ENCODE peak calls at places on chromosomes 7 and 10, in seven cellular contexts. M is right lobe of liver, D is heart left ventricle, G is tibial nerve, U is vagina, E is body of pancreas, T is uterus. A is an unnamed sample.

GRCh38 chr7:45919947-45920542 is 1.0 kb downstream of the IGFBP3 start:
- DNase-seq in M (no peak), D (no peak), G (no peak), U (no peak), E (no peak), T (no peak), A (no peak)

GRCh38 chr10:71269301-71270288 is 49.5 kb upstream of the SLC29A3 start:
- DNase-seq in M (no peak), D (peak), G (no peak), U (no peak), E (no peak), T (peak), A (no peak)

GRCh38 chr7:70696139-70696782 is 435.7 kb upstream of the GALNT17 start:
- DNase-seq in M (no peak), D (no peak), G (no peak), U (no peak), E (no peak), T (no peak), A (no peak)

GRCh38 chr10:92384741-92385140 is 93.8 kb downstream of the MARCHF5 start:
- DNase-seq in M (no peak), D (no peak), G (no peak), U (no peak), E (no peak), T (no peak), A (peak)

GRCh38 chr7:4479367-4480039 is 202.6 kb upstream of the FOXK1 start:
- DNase-seq in M (no peak), D (no peak), G (no peak), U (no peak), E (peak), T (no peak), A (no peak)

GRCh38 chr10:43126759-43127424 is 11.4 kb upstream of the CSGALNACT2 start:
- DNase-seq in M (no peak), D (no peak), G (no peak), U (peak), E (no peak), T (no peak), A (peak)

GRCh38 chr10:10792681-10793080 is 225.0 kb upstream of the CELF2 start:
- DNase-seq in M (no peak), D (no peak), G (no peak), U (no peak), E (no peak), T (no peak), A (no peak)

GRCh38 chr10:30821994-30822692 is 192.6 kb upstream of the LYZL2 start:
- DNase-seq in M (no peak), D (no peak), G (no peak), U (no peak), E (no peak), T (no peak), A (peak)

GRCh38 chr7:46776790-46777189 is 805.1 kb downstream of the TNS3 start:
- DNase-seq in M (no peak), D (no peak), G (no peak), U (no peak), E (no peak), T (no peak), A (no peak)

GRCh38 chr10:44293842-44294241 is 91.1 kb downstream of the CXCL12 start:
- DNase-seq in M (no peak), D (peak), G (peak), U (peak), E (peak), T (peak), A (no peak)

GRCh38 chr7:148987751-148988512 is 40.4 kb downstream of the PDIA4 start:
- DNase-seq in M (peak), D (no peak), G (no peak), U (no peak), E (peak), T (no peak), A (no peak)

GRCh38 chr10:77374189-77374656 is 263.4 kb downstream of the KCNMA1 start:
- DNase-seq in M (no peak), D (no peak), G (no peak), U (no peak), E (no peak), T (no peak), A (no peak)

GRCh38 chr10:77756319-77757232 is 119.0 kb upstream of the KCNMA1 start:
- DNase-seq in M (no peak), D (no peak), G (no peak), U (no peak), E (peak), T (no peak), A (no peak)

GRCh38 chr7:127769696-127770400 is 117.9 kb downstream of the SND1 start:
- DNase-seq in M (no peak), D (no peak), G (no peak), U (no peak), E (no peak), T (no peak), A (no peak)

GRCh38 chr7:128268233-128268632 is 27.2 kb downstream of the LEP start:
- DNase-seq in M (no peak), D (no peak), G (no peak), U (no peak), E (no peak), T (no peak), A (no peak)

GRCh38 chr10:13613519-13613918 is 26.8 kb downstream of the PRPF18 start:
- DNase-seq in M (no peak), D (peak), G (peak), U (no peak), E (no peak), T (no peak), A (no peak)

GRCh38 chr10:103661951-103662405 is 168.5 kb downstream of the NEURL1 start:
- DNase-seq in M (no peak), D (no peak), G (no peak), U (no peak), E (no peak), T (no peak), A (no peak)

GRCh38 chr10:69936091-69936490 is 116.6 kb upstream of the MACROH2A2 start:
- DNase-seq in M (no peak), D (no peak), G (no peak), U (no peak), E (peak), T (no peak), A (no peak)

GRCh38 chr7:11069591-11069990 is 95.9 kb downstream of the PHF14 start:
- DNase-seq in M (no peak), D (no peak), G (no peak), U (no peak), E (no peak), T (no peak), A (no peak)

GRCh38 chr7:158049271-158049670 is 538.4 kb downstream of the PTPRN2 start:
- DNase-seq in M (no peak), D (no peak), G (no peak), U (no peak), E (no peak), T (no peak), A (peak)

GRCh38 chr7:33982425-33982786 is 77.1 kb downstream of the BMPER start:
- DNase-seq in M (no peak), D (no peak), G (no peak), U (no peak), E (no peak), T (no peak), A (no peak)

GRCh38 chr7:134856141-134856540 is 76.7 kb downstream of the CALD1 start:
- DNase-seq in M (no peak), D (no peak), G (no peak), U (no peak), E (no peak), T (no peak), A (no peak)

GRCh38 chr7:130365511-130366441 is 14.5 kb upstream of the CPA1 start:
- DNase-seq in M (peak), D (no peak), G (peak), U (no peak), E (peak), T (peak), A (no peak)

GRCh38 chr7:2003931-2004812 is 228.6 kb downstream of the MAD1L1 start:
- DNase-seq in M (peak), D (peak), G (no peak), U (no peak), E (no peak), T (peak), A (peak)

DNA sequence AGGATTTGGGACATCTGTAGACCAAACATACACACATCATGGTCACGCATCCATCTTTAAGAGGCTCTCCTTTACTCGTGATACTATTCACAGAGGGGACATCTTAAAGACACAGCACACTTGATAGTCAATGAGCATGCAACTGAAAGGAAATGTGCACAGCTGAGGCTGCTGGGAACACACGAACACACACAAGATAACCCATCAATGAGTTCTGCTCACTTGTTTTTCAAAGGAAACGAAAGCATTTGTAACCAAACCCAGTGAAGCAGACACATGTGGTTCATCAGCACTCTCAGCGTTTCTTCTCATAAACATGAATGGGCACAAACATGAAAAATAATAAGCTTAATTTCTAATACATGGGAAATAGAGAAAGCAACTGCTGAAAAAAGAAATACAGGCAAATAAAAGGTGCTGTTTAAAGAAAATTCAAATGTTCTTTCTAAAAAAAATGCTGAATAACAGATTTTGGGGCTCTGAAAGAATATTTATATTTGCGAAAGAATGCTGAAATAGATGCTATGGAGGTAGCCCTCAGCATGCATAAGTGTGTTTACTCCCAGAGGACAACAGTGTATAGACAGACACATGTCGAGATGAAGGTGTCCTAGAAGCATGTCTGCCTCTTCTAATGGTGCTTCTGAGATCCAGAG is 59.7 kb upstream of the LAMB4 start:
- DNase-seq in M (no peak), D (no peak), G (no peak), U (no peak), E (no peak), T (no peak), A (no peak)
- H3K4me3 ChIP-seq in M (no peak), D (no peak), G (no peak), U (no peak), E (no peak), T (no peak), A (no peak)

GRCh38 chr7:155371884-155372781 is 74.5 kb downstream of the INSIG1 start:
- DNase-seq in M (peak), D (no peak), G (no peak), U (no peak), E (peak), T (no peak), A (no peak)
- TF ChIP-seq CTCF in M (peak), D (peak), G (no peak), U (no peak), E (peak), T (no peak), A (no peak)

DNA sequence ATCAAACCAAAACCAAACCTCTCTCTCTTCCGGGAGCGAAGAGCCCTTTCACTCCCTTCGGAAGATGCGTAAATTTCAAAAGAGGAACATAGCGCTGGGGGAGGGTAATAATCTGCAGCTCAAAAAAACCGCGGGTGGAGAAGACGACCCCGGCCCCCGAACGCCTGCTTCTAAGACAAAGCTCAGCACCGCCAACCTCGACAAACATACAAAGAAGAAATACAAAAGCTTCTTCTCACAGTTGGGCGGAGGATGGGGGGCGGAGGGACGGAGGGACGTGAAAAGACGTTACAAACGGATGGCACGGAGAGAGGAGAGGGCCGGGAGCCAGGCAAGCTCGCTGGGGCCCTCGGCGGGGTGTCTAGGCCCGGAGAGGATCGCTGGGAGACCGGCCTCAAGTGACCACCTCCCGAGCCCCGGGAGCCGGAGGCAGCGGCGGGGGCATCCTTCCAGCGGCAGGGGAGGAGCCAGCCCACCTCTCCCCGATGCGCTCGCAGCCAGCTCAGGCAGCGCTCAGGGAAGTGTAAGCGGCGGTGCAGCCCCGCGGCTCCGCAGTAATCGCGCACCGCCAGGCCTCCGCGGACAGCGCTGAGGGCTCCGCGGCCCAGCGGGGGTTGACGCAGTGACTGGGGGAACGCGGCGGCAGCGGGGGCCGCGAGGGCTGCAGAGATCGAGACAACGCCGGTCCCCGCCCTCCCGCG is 794 bp downstream of the MKRN1 start:
- DNase-seq in M (peak), D (peak), G (peak), U (no peak), E (peak), T (peak), A (peak)
- TF ChIP-seq POLR2A in M (no peak), D (no peak), G (no peak), U (no peak), E (no peak), T (no peak), A (no peak)

GRCh38 chr7:132080967-132081668 is 495.2 kb downstream of the PLXNA4 start:
- DNase-seq in M (no peak), D (no peak), G (peak), U (no peak), E (peak), T (peak), A (peak)
- H3K4me3 ChIP-seq in M (no peak), D (no peak), G (no peak), U (no peak), E (no peak), T (no peak), A (no peak)

GRCh38 chr7:23542752-23543151 is 11.0 kb upstream of the TRA2A start:
- DNase-seq in M (no peak), D (no peak), G (no peak), U (no peak), E (no peak), T (no peak), A (no peak)

GRCh38 chr7:23547662-23548061 is 15.9 kb upstream of the TRA2A start:
- DNase-seq in M (no peak), D (no peak), G (no peak), U (no peak), E (no peak), T (no peak), A (no peak)

GRCh38 chr7:23546897-23547572 is 15.3 kb upstream of the TRA2A start:
- DNase-seq in M (no peak), D (peak), G (peak), U (no peak), E (peak), T (peak), A (peak)

GRCh38 chr7:23545493-23545892 is 13.7 kb upstream of the TRA2A start:
- DNase-seq in M (no peak), D (no peak), G (no peak), U (no peak), E (no peak), T (no peak), A (no peak)

DNA sequence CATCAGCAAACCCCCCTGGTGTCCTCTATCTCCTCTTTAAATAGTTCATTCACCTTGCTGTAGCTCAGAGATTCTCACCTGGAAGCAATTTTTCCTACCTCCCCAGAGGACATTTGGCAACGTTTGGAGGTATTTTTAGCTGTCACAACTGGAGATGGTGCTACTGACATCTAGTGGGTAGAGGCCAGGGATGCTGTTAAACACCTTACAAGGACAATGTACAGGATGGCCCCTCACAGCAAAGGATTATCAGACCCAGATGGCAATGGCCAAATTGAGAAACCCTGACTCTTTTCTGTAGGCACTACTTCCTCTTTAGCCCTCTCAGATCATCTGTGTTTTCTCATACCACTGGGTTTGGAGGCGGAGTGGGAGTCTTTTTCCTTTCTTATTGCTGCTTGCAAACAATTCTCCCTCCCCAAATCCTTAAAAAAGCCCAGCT is 13.2 kb upstream of the TRA2A start:
- DNase-seq in M (no peak), D (no peak), G (no peak), U (no peak), E (peak), T (no peak), A (no peak)
- TF ChIP-seq CTCF in M (peak), D (peak), G (no peak), U (no peak), E (peak), T (no peak), A (no peak)

DNA sequence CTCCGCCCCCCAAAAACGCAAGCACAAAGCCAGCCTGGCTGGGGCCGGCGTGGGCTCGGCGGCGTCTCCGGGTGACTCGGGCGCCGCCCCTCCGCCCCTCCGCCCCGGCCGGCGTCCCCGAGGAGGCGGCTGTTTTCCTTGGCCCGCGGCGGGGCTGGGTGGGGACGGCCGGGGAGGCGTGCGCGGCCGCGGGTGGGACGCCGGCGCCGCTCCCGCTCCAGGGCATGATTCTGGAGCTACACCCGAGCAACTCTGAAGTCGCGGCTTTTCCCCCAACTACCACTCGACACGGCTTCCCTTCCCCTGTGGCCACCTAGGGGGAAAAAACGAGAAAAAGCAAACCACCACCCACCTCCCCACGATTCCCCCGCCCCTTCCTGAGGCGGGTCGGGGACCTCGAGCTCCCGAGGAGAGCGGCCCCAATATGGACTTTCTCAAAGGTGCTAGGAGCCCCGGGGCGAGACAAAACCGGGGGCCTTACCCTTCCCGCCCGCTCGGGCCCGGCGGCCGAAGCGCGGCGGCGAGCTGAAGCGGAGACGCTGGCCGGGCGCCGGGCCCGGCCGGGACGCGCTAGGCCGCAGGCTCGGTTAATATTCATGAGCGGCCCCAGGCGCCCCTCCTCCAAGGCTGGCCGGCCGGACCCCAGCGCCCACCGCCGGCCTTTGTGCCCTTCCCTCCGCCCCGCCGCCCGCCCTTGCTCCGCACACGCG is 856 bp downstream of the ARHGAP21 start:
- DNase-seq in M (no peak), D (peak), G (peak), U (peak), E (peak), T (peak), A (no peak)
- TF ChIP-seq POLR2A in M (peak), D (no peak), G (peak), U (no peak), E (peak), T (no peak), A (no peak)

DNA sequence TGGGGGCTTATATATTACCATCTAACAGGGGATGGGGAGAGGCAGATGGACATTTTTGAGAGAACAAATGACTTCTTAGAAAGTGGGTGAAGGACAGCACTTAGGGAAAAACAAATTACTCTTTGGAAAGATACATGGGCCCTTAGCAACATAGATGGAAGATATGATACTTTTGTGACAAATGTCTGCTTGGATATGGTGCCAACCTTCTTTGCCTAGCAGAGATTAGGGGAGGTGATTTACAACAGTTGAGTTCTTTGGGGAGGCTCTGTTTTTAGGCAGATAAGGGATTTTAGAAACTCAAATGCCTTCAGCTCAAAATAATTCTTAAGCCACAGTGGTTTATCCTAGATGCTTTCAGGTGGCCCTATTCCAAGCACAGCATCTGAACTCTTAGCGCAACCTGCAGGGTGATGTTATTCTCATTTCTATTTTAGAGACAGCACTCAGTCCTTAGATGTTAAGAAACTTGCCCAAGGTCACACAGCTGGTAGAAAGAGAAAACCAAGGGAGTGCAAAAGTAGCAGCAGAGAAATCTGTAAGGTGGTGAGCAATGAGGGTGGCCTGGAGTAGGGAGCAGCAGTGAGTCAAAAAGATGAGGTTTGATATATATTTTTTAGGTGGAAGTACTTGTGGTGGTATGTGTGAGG is 75.1 kb upstream of the KMT2E start:
- DNase-seq in M (no peak), D (no peak), G (no peak), U (no peak), E (no peak), T (no peak), A (no peak)
- H3K4me3 ChIP-seq in M (no peak), D (no peak), G (no peak), U (no peak), E (no peak), T (no peak), A (no peak)

GRCh38 chr10:3452234-3452633 is 279.7 kb upstream of the PITRM1 start:
- DNase-seq in M (no peak), D (peak), G (no peak), U (no peak), E (no peak), T (no peak), A (no peak)
- TF ChIP-seq CTCF in M (no peak), D (peak), G (peak), U (no peak), E (no peak), T (peak), A (no peak)

DNA sequence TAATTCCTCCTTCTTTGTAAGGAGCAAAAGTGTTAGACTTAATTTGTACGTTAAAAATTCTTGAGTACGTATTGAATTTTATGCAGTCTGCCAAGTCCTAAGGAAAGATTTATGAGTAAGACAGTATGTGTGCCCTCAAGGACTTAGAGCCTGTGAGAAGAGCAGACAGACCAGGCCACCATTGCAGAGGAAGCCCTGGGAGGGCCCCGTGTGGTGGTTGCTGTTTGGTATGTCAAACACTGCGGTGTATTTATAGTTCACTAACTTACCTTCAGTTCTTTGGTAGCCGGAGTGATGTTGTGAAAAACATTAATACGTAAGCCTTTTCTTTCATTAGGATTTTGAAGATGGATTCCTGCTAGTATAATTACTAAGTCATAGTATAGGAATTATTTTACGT is 82.9 kb downstream of the GALNT11 start:
- DNase-seq in M (no peak), D (no peak), G (no peak), U (no peak), E (no peak), T (no peak), A (no peak)
- TF ChIP-seq POLR2A in M (no peak), D (no peak), G (no peak), U (no peak), E (no peak), T (no peak), A (no peak)